ENCODE peak calls at places on chromosomes 12 and 14, in six cellular contexts. One of them, this sample, is unnamed.

GRCh38 chr12:15540469-15540872 is 218.2 kb downstream of the PTPRO start:
- DNase-seq in IMR-90: peak; percentile 78
- DNase-seq in foreskin fibroblast: peak; percentile 63
- DNase-seq in body of pancreas: no peak
- DNase-seq in upper lobe of right lung: no peak
- DNase-seq in ovary: no peak
- DNase-seq in this sample: no peak

GRCh38 chr14:57290753-57291152 is 22.0 kb downstream of the AP5M1 start:
- DNase-seq in ovary: no peak
- DNase-seq in body of pancreas: no peak
- DNase-seq in foreskin fibroblast: no peak
- DNase-seq in upper lobe of right lung: no peak
- DNase-seq in IMR-90: no peak
- DNase-seq in this sample: no peak

GRCh38 chr12:89464974-89465592 is 59.5 kb downstream of the GALNT4 start:
- DNase-seq in foreskin fibroblast: no peak
- DNase-seq in IMR-90: peak; percentile 16
- DNase-seq in upper lobe of right lung: no peak
- DNase-seq in body of pancreas: no peak
- DNase-seq in ovary: no peak
- DNase-seq in this sample: no peak

GRCh38 chr14:101273091-101273490 is 288.2 kb upstream of the DIO3 start:
- DNase-seq in body of pancreas: no peak
- DNase-seq in foreskin fibroblast: no peak
- DNase-seq in ovary: no peak
- DNase-seq in IMR-90: no peak
- DNase-seq in upper lobe of right lung: no peak
- DNase-seq in this sample: no peak

GRCh38 chr14:88476375-88476774 is 78.4 kb downstream of the PTPN21 start:
- DNase-seq in IMR-90: no peak
- DNase-seq in upper lobe of right lung: no peak
- DNase-seq in foreskin fibroblast: no peak
- DNase-seq in ovary: no peak
- DNase-seq in body of pancreas: no peak
- DNase-seq in this sample: no peak

GRCh38 chr14:46054526-46054925 is 597.1 kb downstream of the RPL10L start:
- DNase-seq in IMR-90: peak; percentile 79
- DNase-seq in foreskin fibroblast: peak; percentile 80
- DNase-seq in body of pancreas: no peak
- DNase-seq in ovary: no peak
- DNase-seq in upper lobe of right lung: no peak
- DNase-seq in this sample: peak; percentile 80

GRCh38 chr12:48956279-48957140 is 777 bp downstream of the ARF3 start:
- DNase-seq in upper lobe of right lung: peak; percentile 91
- DNase-seq in IMR-90: peak; percentile 97
- DNase-seq in ovary: peak; percentile 70
- DNase-seq in body of pancreas: peak; percentile 60
- DNase-seq in foreskin fibroblast: peak; percentile 96
- DNase-seq in this sample: peak; percentile 98

GRCh38 chr12:126704609-126705008 is 1562.4 kb upstream of the TMEM132C start:
- DNase-seq in foreskin fibroblast: no peak
- DNase-seq in body of pancreas: no peak
- DNase-seq in upper lobe of right lung: no peak
- DNase-seq in ovary: no peak
- DNase-seq in IMR-90: no peak
- DNase-seq in this sample: no peak

GRCh38 chr12:42056130-42056529 is 88.5 kb downstream of the GXYLT1 start:
- DNase-seq in upper lobe of right lung: no peak
- DNase-seq in body of pancreas: no peak
- DNase-seq in foreskin fibroblast: no peak
- DNase-seq in ovary: no peak
- DNase-seq in IMR-90: no peak
- DNase-seq in this sample: no peak

GRCh38 chr12:10737249-10737648 is 14.1 kb upstream of the YBX3 start:
- DNase-seq in body of pancreas: no peak
- DNase-seq in ovary: no peak
- DNase-seq in upper lobe of right lung: no peak
- DNase-seq in IMR-90: no peak
- DNase-seq in foreskin fibroblast: no peak
- DNase-seq in this sample: no peak

GRCh38 chr14:31927348-31927826 is 149.7 kb upstream of the ARHGAP5 start:
- DNase-seq in IMR-90: peak; percentile 97
- DNase-seq in upper lobe of right lung: no peak
- DNase-seq in ovary: peak; percentile 21
- DNase-seq in foreskin fibroblast: peak; percentile 87
- DNase-seq in body of pancreas: no peak
- DNase-seq in this sample: peak; percentile 99

GRCh38 chr12:22374499-22374898 is 40.0 kb upstream of the ST8SIA1 start:
- DNase-seq in upper lobe of right lung: no peak
- DNase-seq in foreskin fibroblast: no peak
- DNase-seq in IMR-90: no peak
- DNase-seq in ovary: no peak
- DNase-seq in body of pancreas: no peak
- DNase-seq in this sample: no peak

GRCh38 chr12:29566441-29566840 is 69.0 kb upstream of the OVCH1 start:
- DNase-seq in foreskin fibroblast: no peak
- DNase-seq in ovary: no peak
- DNase-seq in IMR-90: peak; percentile 37
- DNase-seq in body of pancreas: no peak
- DNase-seq in upper lobe of right lung: no peak
- DNase-seq in this sample: peak; percentile 91

GRCh38 chr14:100888789-100889315 is 14.7 kb downstream of the RTL1 start:
- DNase-seq in ovary: no peak
- DNase-seq in upper lobe of right lung: no peak
- DNase-seq in foreskin fibroblast: no peak
- DNase-seq in IMR-90: no peak
- DNase-seq in body of pancreas: no peak
- DNase-seq in this sample: peak; percentile 32

GRCh38 chr14:58787601-58788000 is 149.8 kb downstream of the DACT1 start:
- DNase-seq in IMR-90: no peak
- DNase-seq in body of pancreas: no peak
- DNase-seq in upper lobe of right lung: no peak
- DNase-seq in ovary: no peak
- DNase-seq in foreskin fibroblast: no peak
- DNase-seq in this sample: no peak

GRCh38 chr14:75044322-75044721 is 6.9 kb downstream of the MLH3 start:
- DNase-seq in body of pancreas: no peak
- DNase-seq in foreskin fibroblast: peak; percentile 65
- DNase-seq in upper lobe of right lung: no peak
- DNase-seq in ovary: no peak
- DNase-seq in IMR-90: peak; percentile 86
- DNase-seq in this sample: peak; percentile 82

GRCh38 chr14:99672506-99673327 is 11.4 kb upstream of the CYP46A1 start:
- DNase-seq in foreskin fibroblast: no peak
- DNase-seq in body of pancreas: no peak
- DNase-seq in upper lobe of right lung: peak; percentile 49
- DNase-seq in IMR-90: no peak
- DNase-seq in ovary: no peak
- DNase-seq in this sample: no peak

GRCh38 chr12:65825573-65826512 is 1.6 kb downstream of the HMGA2 start:
- DNase-seq in IMR-90: peak; percentile 41
- DNase-seq in foreskin fibroblast: no peak
- DNase-seq in body of pancreas: peak; percentile 18
- DNase-seq in upper lobe of right lung: peak; percentile 65
- DNase-seq in ovary: peak; percentile 10
- DNase-seq in this sample: peak; percentile 52

GRCh38 chr14:96247031-96247430 is 9.0 kb upstream of the BDKRB1 start:
- DNase-seq in foreskin fibroblast: no peak
- DNase-seq in body of pancreas: no peak
- DNase-seq in upper lobe of right lung: peak; percentile 5
- DNase-seq in IMR-90: no peak
- DNase-seq in ovary: no peak
- DNase-seq in this sample: no peak

GRCh38 chr14:91371990-91372375 is 45.6 kb downstream of the CCDC88C start:
- DNase-seq in IMR-90: no peak
- DNase-seq in upper lobe of right lung: no peak
- DNase-seq in ovary: no peak
- DNase-seq in foreskin fibroblast: no peak
- DNase-seq in body of pancreas: no peak
- DNase-seq in this sample: no peak

GRCh38 chr12:53230971-53231858 is 794 bp downstream of the RARG start:
- DNase-seq in ovary: no peak
- DNase-seq in foreskin fibroblast: no peak
- DNase-seq in IMR-90: no peak
- DNase-seq in upper lobe of right lung: no peak
- DNase-seq in body of pancreas: no peak
- DNase-seq in this sample: no peak

GRCh38 chr12:53233671-53234091 is 1.7 kb upstream of the RARG start:
- DNase-seq in ovary: no peak
- DNase-seq in foreskin fibroblast: no peak
- DNase-seq in upper lobe of right lung: no peak
- DNase-seq in body of pancreas: no peak
- DNase-seq in IMR-90: no peak
- DNase-seq in this sample: no peak

GRCh38 chr12:53231859-53232640 is at the start of gene RARG:
- DNase-seq in IMR-90: no peak
- DNase-seq in ovary: peak; percentile 66
- DNase-seq in upper lobe of right lung: peak; percentile 86
- DNase-seq in foreskin fibroblast: no peak
- DNase-seq in body of pancreas: peak; percentile 56
- DNase-seq in this sample: no peak

GRCh38 chr12:53234236-53234635 is 2.2 kb upstream of the RARG start:
- DNase-seq in body of pancreas: no peak
- DNase-seq in ovary: no peak
- DNase-seq in foreskin fibroblast: no peak
- DNase-seq in upper lobe of right lung: no peak
- DNase-seq in IMR-90: no peak
- DNase-seq in this sample: no peak

GRCh38 chr12:53232641-53233538 is 881 bp upstream of the RARG start:
- DNase-seq in IMR-90: no peak
- DNase-seq in foreskin fibroblast: no peak
- DNase-seq in upper lobe of right lung: peak; percentile 75
- DNase-seq in body of pancreas: peak; percentile 22
- DNase-seq in ovary: peak; percentile 49
- DNase-seq in this sample: no peak
- H3K4me3 ChIP-seq in IMR-90: peak overlapping the region; percentile 44
- H3K4me3 ChIP-seq in foreskin fibroblast: peak overlapping the region; percentile 62
- H3K4me3 ChIP-seq in upper lobe of right lung: peak overlapping the region; percentile 76
- H3K4me3 ChIP-seq in body of pancreas: peak overlapping the region; percentile 18
- H3K4me3 ChIP-seq in ovary: peak overlapping the region; percentile 68
- H3K4me3 ChIP-seq in this sample: peak overlapping the region; percentile 59

GRCh38 chr12:120286768-120287490 is 4.8 kb downstream of the RNU4-2 start:
- DNase-seq in upper lobe of right lung: no peak
- DNase-seq in body of pancreas: no peak
- DNase-seq in foreskin fibroblast: no peak
- DNase-seq in IMR-90: no peak
- DNase-seq in ovary: no peak
- DNase-seq in this sample: no peak

GRCh38 chr12:120283318-120283717 is 8.4 kb downstream of the RNU4-2 start:
- DNase-seq in IMR-90: no peak
- DNase-seq in foreskin fibroblast: no peak
- DNase-seq in ovary: no peak
- DNase-seq in body of pancreas: no peak
- DNase-seq in upper lobe of right lung: no peak
- DNase-seq in this sample: no peak

GRCh38 chr12:120292411-120292660 is 633 bp upstream of the RNU4-2 start:
- DNase-seq in foreskin fibroblast: no peak
- DNase-seq in ovary: no peak
- DNase-seq in upper lobe of right lung: no peak
- DNase-seq in IMR-90: no peak
- DNase-seq in body of pancreas: no peak
- DNase-seq in this sample: no peak

GRCh38 chr12:120290541-120291312 is 976 bp downstream of the RNU4-2 start:
- DNase-seq in upper lobe of right lung: peak; percentile 68
- DNase-seq in foreskin fibroblast: no peak
- DNase-seq in IMR-90: no peak
- DNase-seq in body of pancreas: peak; percentile 58
- DNase-seq in ovary: no peak
- DNase-seq in this sample: no peak

GRCh38 chr12:120287491-120287890 is 4.2 kb downstream of the RNU4-2 start:
- DNase-seq in body of pancreas: no peak
- DNase-seq in upper lobe of right lung: no peak
- DNase-seq in ovary: no peak
- DNase-seq in IMR-90: no peak
- DNase-seq in foreskin fibroblast: no peak
- DNase-seq in this sample: no peak
- TF ChIP-seq CTCF in body of pancreas: no peak
- TF ChIP-seq CTCF in upper lobe of right lung: no peak
- TF ChIP-seq CTCF in ovary: no peak
- TF ChIP-seq CTCF in IMR-90: no peak
- TF ChIP-seq CTCF in foreskin fibroblast: no peak
- TF ChIP-seq CTCF in this sample: no peak

GRCh38 chr12:116654216-116654743 is 83.6 kb downstream of the SPRING1 start:
- DNase-seq in foreskin fibroblast: no peak
- DNase-seq in ovary: no peak
- DNase-seq in body of pancreas: no peak
- DNase-seq in upper lobe of right lung: no peak
- DNase-seq in IMR-90: no peak
- DNase-seq in this sample: no peak

GRCh38 chr12:116661341-116661740 is 76.5 kb downstream of the SPRING1 start:
- DNase-seq in upper lobe of right lung: no peak
- DNase-seq in body of pancreas: no peak
- DNase-seq in IMR-90: no peak
- DNase-seq in ovary: no peak
- DNase-seq in foreskin fibroblast: no peak
- DNase-seq in this sample: no peak

GRCh38 chr12:116659771-116660481 is 77.9 kb downstream of the SPRING1 start:
- DNase-seq in upper lobe of right lung: no peak
- DNase-seq in foreskin fibroblast: no peak
- DNase-seq in IMR-90: peak; percentile 49
- DNase-seq in ovary: no peak
- DNase-seq in body of pancreas: no peak
- DNase-seq in this sample: no peak

GRCh38 chr12:116656371-116656770 is 81.5 kb downstream of the SPRING1 start:
- DNase-seq in upper lobe of right lung: no peak
- DNase-seq in foreskin fibroblast: no peak
- DNase-seq in IMR-90: no peak
- DNase-seq in body of pancreas: no peak
- DNase-seq in ovary: no peak
- DNase-seq in this sample: no peak

DNA sequence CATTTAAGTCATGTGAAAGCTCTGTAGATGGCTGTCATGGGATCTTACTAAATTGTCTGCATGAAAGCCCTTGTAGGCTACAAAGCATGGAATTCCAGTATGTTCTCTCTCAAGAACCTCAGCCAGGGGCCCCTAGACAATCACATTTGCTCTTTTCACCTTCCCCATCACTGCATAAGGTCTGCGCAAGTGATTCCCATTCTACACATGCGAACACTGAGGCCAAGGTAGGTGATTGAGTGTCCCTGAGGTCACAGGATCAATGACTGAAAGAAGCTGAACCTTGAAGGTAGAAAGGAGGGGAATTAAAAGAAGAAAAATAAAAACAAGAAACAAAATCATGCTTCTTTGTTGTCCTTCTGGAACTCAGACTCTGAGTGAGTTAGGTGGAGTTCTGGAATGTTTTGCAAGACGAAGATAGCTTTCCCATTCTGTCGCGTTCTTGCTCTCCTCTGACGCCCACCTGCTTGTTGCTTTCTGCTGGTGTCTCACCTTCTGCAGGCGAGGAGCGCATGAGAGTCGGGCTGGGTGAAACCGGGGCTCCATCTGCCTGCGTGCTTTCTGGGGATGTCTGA is 79.9 kb downstream of the SPRING1 start:
- DNase-seq in foreskin fibroblast: no peak
- DNase-seq in upper lobe of right lung: no peak
- DNase-seq in ovary: no peak
- DNase-seq in IMR-90: no peak
- DNase-seq in body of pancreas: no peak
- DNase-seq in this sample: no peak
- H3K4me3 ChIP-seq in foreskin fibroblast: peak overlapping the region; percentile 37
- H3K4me3 ChIP-seq in upper lobe of right lung: peak overlapping the region; percentile 27
- H3K4me3 ChIP-seq in ovary: no peak overlapping the region
- H3K4me3 ChIP-seq in IMR-90: no peak overlapping the region
- H3K4me3 ChIP-seq in body of pancreas: no peak overlapping the region
- H3K4me3 ChIP-seq in this sample: peak overlapping the region; percentile 23

GRCh38 chr12:43336962-43337555 is 214.9 kb downstream of the ADAMTS20 start:
- DNase-seq in body of pancreas: no peak
- DNase-seq in IMR-90: peak; percentile 70
- DNase-seq in foreskin fibroblast: peak; percentile 34
- DNase-seq in ovary: no peak
- DNase-seq in upper lobe of right lung: no peak
- DNase-seq in this sample: peak; percentile 78
- TF ChIP-seq CTCF in body of pancreas: peak; percentile 33
- TF ChIP-seq CTCF in IMR-90: peak; percentile 73
- TF ChIP-seq CTCF in foreskin fibroblast: peak; percentile 43
- TF ChIP-seq CTCF in ovary: no peak
- TF ChIP-seq CTCF in upper lobe of right lung: peak; percentile 53
- TF ChIP-seq CTCF in this sample: peak; percentile 59

This sample was measured in choroid plexus epithelial cell.